ENCODE peak calls at places on chromosomes 3 and 15, in five cellular contexts. One of them, this sample, is unnamed.

GRCh38 chr15:36210426-36210825 is 369.0 kb upstream of the CDIN1 start:
- DNase-seq in mesothelial cell of epicardium: no peak
- DNase-seq in GM13977: no peak
- DNase-seq in IMR-90: no peak
- DNase-seq in adrenal gland: no peak
- DNase-seq in this sample: no peak

GRCh38 chr15:42203891-42204290 is 4.2 kb downstream of the VPS39 start:
- DNase-seq in mesothelial cell of epicardium: no peak
- DNase-seq in GM13977: no peak
- DNase-seq in IMR-90: no peak
- DNase-seq in adrenal gland: no peak
- DNase-seq in this sample: no peak

GRCh38 chr3:118900737-118901525 is 133.7 kb downstream of the IGSF11 start:
- DNase-seq in mesothelial cell of epicardium: no peak
- DNase-seq in GM13977: no peak
- DNase-seq in IMR-90: no peak
- DNase-seq in adrenal gland: no peak
- DNase-seq in this sample: no peak

GRCh38 chr3:32181370-32181769 is 57.1 kb upstream of the CMTM8 start:
- DNase-seq in mesothelial cell of epicardium: no peak
- DNase-seq in GM13977: no peak
- DNase-seq in IMR-90: no peak
- DNase-seq in adrenal gland: no peak
- DNase-seq in this sample: no peak

GRCh38 chr3:147369671-147370123 is 36.6 kb downstream of the ZIC4 start:
- DNase-seq in mesothelial cell of epicardium: no peak
- DNase-seq in GM13977: no peak
- DNase-seq in IMR-90: no peak
- DNase-seq in adrenal gland: no peak
- DNase-seq in this sample: no peak

GRCh38 chr15:82851981-82852511 is 42.6 kb downstream of the WHAMM start:
- DNase-seq in mesothelial cell of epicardium: no peak
- DNase-seq in GM13977: no peak
- DNase-seq in IMR-90: peak; percentile 76
- DNase-seq in adrenal gland: no peak
- DNase-seq in this sample: no peak

GRCh38 chr15:84649706-84650105 is 4.4 kb downstream of the WDR73 start:
- DNase-seq in mesothelial cell of epicardium: no peak
- DNase-seq in GM13977: no peak
- DNase-seq in IMR-90: peak; percentile 31
- DNase-seq in adrenal gland: no peak
- DNase-seq in this sample: no peak

GRCh38 chr3:107999215-107999775 is 91.5 kb downstream of the CD47 start:
- DNase-seq in mesothelial cell of epicardium: no peak
- DNase-seq in GM13977: no peak
- DNase-seq in IMR-90: no peak
- DNase-seq in adrenal gland: no peak
- DNase-seq in this sample: no peak

GRCh38 chr15:40894689-40895308 is 549 bp downstream of the VPS18 start:
- DNase-seq in mesothelial cell of epicardium: peak; percentile 65
- DNase-seq in GM13977: peak; percentile 73
- DNase-seq in IMR-90: peak; percentile 82
- DNase-seq in adrenal gland: peak; percentile 61
- DNase-seq in this sample: no peak

GRCh38 chr3:86993704-86994103 is 2.8 kb upstream of the VGLL3 start:
- DNase-seq in mesothelial cell of epicardium: no peak
- DNase-seq in GM13977: no peak
- DNase-seq in IMR-90: peak; percentile 67
- DNase-seq in adrenal gland: no peak
- DNase-seq in this sample: no peak

GRCh38 chr3:14913071-14913925 is 34.1 kb upstream of the NR2C2 start:
- DNase-seq in mesothelial cell of epicardium: no peak
- DNase-seq in GM13977: no peak
- DNase-seq in IMR-90: no peak
- DNase-seq in adrenal gland: no peak
- DNase-seq in this sample: no peak

GRCh38 chr15:70259640-70260066 is 161.9 kb upstream of the TLE3 start:
- DNase-seq in mesothelial cell of epicardium: no peak
- DNase-seq in GM13977: no peak
- DNase-seq in IMR-90: no peak
- DNase-seq in adrenal gland: no peak
- DNase-seq in this sample: no peak
- TF ChIP-seq CTCF in mesothelial cell of epicardium: no peak
- TF ChIP-seq CTCF in GM13977: peak; percentile 23
- TF ChIP-seq CTCF in IMR-90: no peak
- TF ChIP-seq CTCF in adrenal gland: no peak
- TF ChIP-seq CTCF in this sample: no peak

DNA sequence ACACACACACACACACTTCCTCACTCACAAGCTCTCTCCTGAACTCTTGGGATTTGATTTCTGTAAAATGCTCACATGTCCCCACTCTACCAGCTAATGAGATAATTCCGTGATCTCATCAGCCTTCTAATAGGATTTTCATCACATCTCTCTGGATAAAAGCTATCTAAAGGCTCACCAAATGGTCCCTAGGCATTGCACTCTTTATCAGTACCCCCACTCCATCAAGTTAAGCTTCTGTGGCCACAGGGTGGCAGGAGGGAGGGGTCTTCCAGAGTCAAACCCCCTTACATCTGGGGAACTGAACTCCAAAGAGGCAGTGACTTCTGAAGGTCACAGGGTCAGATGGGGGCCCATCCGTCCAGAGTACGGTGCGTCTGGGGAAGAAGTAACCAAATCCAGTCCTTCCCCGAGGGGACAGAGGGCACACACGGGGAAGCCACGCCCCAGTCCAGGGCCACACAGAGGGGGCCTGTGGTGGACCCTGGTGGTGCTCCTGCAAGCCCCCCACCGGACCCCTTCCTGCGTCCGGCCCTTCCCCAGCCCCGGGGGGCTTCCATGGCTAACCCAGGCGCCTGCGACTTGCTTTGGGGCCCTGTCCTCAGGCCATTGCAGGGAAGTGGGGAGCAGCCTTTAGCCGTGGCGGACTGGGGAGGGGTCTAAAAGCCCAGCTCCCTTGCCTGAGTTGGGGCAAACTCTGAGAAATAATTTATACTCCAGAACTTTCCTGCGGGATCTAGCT is 25.5 kb downstream of the CPN2 start:
- DNase-seq in mesothelial cell of epicardium: no peak
- DNase-seq in GM13977: peak; percentile 20
- DNase-seq in IMR-90: no peak
- DNase-seq in adrenal gland: no peak
- DNase-seq in this sample: no peak
- TF ChIP-seq CTCF in mesothelial cell of epicardium: no peak
- TF ChIP-seq CTCF in GM13977: no peak
- TF ChIP-seq CTCF in IMR-90: no peak
- TF ChIP-seq CTCF in adrenal gland: no peak
- TF ChIP-seq CTCF in this sample: no peak

GRCh38 chr3:184361532-184361931 is at the start of the genes CLCN2 and POLR2H:
- DNase-seq in mesothelial cell of epicardium: peak; percentile 70
- DNase-seq in GM13977: peak; percentile 83
- DNase-seq in IMR-90: peak; percentile 33
- DNase-seq in adrenal gland: peak; percentile 69
- DNase-seq in this sample: peak; percentile 65

GRCh38 chr3:184362668-184363540 is 1.4 kb downstream of the POLR2H start:
- DNase-seq in mesothelial cell of epicardium: peak; percentile 97
- DNase-seq in GM13977: peak; percentile 98
- DNase-seq in IMR-90: peak; percentile 97
- DNase-seq in adrenal gland: peak; percentile 93
- DNase-seq in this sample: peak; percentile 95

GRCh38 chr3:184360070-184360833 is 1.2 kb downstream of the CLCN2 start:
- DNase-seq in mesothelial cell of epicardium: no peak
- DNase-seq in GM13977: no peak
- DNase-seq in IMR-90: no peak
- DNase-seq in adrenal gland: no peak
- DNase-seq in this sample: no peak

GRCh38 chr3:184360834-184361531 is 422 bp downstream of the CLCN2 start:
- DNase-seq in mesothelial cell of epicardium: peak; percentile 36
- DNase-seq in GM13977: no peak
- DNase-seq in IMR-90: no peak
- DNase-seq in adrenal gland: no peak
- DNase-seq in this sample: no peak

DNA sequence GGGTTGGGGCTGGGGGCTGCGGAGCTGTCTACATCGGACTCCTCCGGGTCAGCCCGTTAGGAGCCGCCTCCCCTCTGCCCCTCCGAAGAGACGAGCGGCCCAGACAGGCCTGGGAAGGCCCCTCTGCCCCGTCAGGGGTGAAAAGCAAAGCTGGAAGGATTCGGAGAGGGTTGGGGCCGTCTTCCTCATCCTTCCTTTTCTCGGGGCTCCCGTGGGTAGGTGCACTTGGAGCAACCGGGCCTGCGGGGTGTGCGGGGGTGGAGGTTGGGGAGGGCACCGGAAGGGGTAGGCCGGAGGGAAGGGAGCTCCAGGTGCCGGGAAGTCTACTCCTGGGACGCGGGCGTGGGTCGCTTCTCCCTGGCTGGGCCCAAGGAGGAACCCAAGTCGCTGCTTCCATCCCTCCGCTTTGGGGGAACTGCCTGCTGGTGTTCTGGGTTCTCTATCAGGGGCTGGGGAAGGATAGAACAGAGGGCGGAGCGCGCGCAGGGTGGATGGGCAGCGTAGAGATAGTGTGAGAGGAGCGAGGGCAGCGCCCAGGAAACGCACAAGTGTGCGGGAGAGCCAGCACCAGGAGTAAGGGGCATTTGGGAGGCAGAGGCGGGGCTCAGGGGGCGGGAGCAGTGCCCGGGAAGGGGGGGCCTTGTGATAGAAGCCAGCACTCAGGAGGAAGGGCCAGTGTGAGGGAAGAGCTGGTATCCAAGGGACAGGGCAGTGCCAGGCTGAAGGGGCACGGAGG is 590 bp downstream of the POLR2H start:
- DNase-seq in mesothelial cell of epicardium: peak; percentile 68
- DNase-seq in GM13977: peak; percentile 70
- DNase-seq in IMR-90: peak; percentile 38
- DNase-seq in adrenal gland: peak; percentile 78
- DNase-seq in this sample: peak; percentile 78
- TF ChIP-seq CTCF in mesothelial cell of epicardium: no peak
- TF ChIP-seq CTCF in GM13977: no peak
- TF ChIP-seq CTCF in IMR-90: no peak
- TF ChIP-seq CTCF in adrenal gland: no peak
- TF ChIP-seq CTCF in this sample: no peak

DNA sequence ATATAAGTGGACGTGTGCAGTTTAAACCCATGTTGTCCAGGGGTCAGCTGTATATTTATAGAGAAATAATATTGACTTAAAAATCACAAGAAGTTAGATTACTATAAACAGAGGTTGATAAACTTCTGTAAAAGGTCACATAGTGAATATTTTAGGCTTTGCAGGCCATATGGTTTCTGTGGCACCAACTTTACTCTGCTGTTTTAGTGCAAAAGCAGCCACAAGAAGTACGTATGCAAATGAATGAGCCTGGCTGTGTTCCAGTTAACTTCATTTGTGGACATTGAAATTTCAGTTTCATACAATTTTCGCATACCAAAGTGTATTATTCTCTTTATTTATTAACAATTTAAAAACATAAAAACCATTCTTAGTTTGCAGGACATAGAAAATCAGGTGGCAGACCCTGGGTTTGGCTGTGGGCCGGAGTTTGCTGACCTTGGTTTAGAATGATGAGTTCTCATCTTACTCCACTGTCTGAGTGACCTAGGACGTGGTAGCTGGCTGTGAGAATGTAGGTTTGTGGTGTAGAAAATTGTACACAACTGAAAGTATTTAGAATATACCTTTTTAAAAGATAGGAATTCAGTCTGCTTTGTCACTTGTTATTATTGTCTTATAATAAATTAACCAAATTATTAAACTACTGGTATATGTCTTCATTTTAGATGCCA is 16.3 kb downstream of the FAN1 start:
- DNase-seq in mesothelial cell of epicardium: no peak
- DNase-seq in GM13977: no peak
- DNase-seq in IMR-90: no peak
- DNase-seq in adrenal gland: no peak
- DNase-seq in this sample: no peak
- TF ChIP-seq CTCF in mesothelial cell of epicardium: no peak
- TF ChIP-seq CTCF in GM13977: no peak
- TF ChIP-seq CTCF in IMR-90: no peak
- TF ChIP-seq CTCF in adrenal gland: no peak
- TF ChIP-seq CTCF in this sample: no peak

GRCh38 chr15:68517285-68517711 is 61.5 kb upstream of the CORO2B start:
- DNase-seq in mesothelial cell of epicardium: no peak
- DNase-seq in GM13977: no peak
- DNase-seq in IMR-90: no peak
- DNase-seq in adrenal gland: no peak
- DNase-seq in this sample: no peak
- TF ChIP-seq CTCF in mesothelial cell of epicardium: no peak
- TF ChIP-seq CTCF in GM13977: no peak
- TF ChIP-seq CTCF in IMR-90: no peak
- TF ChIP-seq CTCF in adrenal gland: no peak
- TF ChIP-seq CTCF in this sample: peak; percentile 15